ENCODE peak calls at places on chromosomes 7 and 10, in ten cellular contexts. One of them, this sample, is unnamed.

GRCh38 chr7:111517441-111518037 is 44.8 kb downstream of the IMMP2L start:
- DNase-seq in Panc1: no peak
- DNase-seq in tibial artery: no peak
- DNase-seq in cardiac fibroblast: peak; percentile 23
- DNase-seq in AG04450: no peak
- DNase-seq in uterus: no peak
- DNase-seq in PC-9: no peak
- DNase-seq in neural progenitor cell: no peak
- DNase-seq in fibroblast of the aortic adventitia: no peak
- DNase-seq in BJ: no peak
- DNase-seq in this sample: no peak

GRCh38 chr10:55852850-55853249 is 508.2 kb downstream of the ZWINT start:
- DNase-seq in Panc1: no peak
- DNase-seq in tibial artery: no peak
- DNase-seq in cardiac fibroblast: no peak
- DNase-seq in AG04450: no peak
- DNase-seq in uterus: no peak
- DNase-seq in PC-9: no peak
- DNase-seq in neural progenitor cell: no peak
- DNase-seq in fibroblast of the aortic adventitia: no peak
- DNase-seq in BJ: no peak
- DNase-seq in this sample: no peak

GRCh38 chr10:75070478-75071163 is 40.8 kb upstream of the SAMD8 start:
- DNase-seq in Panc1: no peak
- DNase-seq in tibial artery: no peak
- DNase-seq in cardiac fibroblast: no peak
- DNase-seq in AG04450: no peak
- DNase-seq in uterus: no peak
- DNase-seq in PC-9: no peak
- DNase-seq in neural progenitor cell: no peak
- DNase-seq in fibroblast of the aortic adventitia: no peak
- DNase-seq in BJ: no peak
- DNase-seq in this sample: no peak

GRCh38 chr7:6618621-6619020 is 3.2 kb downstream of the ZNF853 start:
- DNase-seq in Panc1: no peak
- DNase-seq in tibial artery: no peak
- DNase-seq in cardiac fibroblast: peak; percentile 28
- DNase-seq in AG04450: no peak
- DNase-seq in uterus: no peak
- DNase-seq in PC-9: no peak
- DNase-seq in neural progenitor cell: no peak
- DNase-seq in fibroblast of the aortic adventitia: no peak
- DNase-seq in BJ: no peak
- DNase-seq in this sample: no peak

GRCh38 chr7:20776942-20777341 is 9.7 kb downstream of the SP8 start:
- DNase-seq in Panc1: no peak
- DNase-seq in tibial artery: no peak
- DNase-seq in cardiac fibroblast: no peak
- DNase-seq in AG04450: no peak
- DNase-seq in uterus: no peak
- DNase-seq in PC-9: no peak
- DNase-seq in neural progenitor cell: peak; percentile 36
- DNase-seq in fibroblast of the aortic adventitia: no peak
- DNase-seq in BJ: no peak
- DNase-seq in this sample: no peak

GRCh38 chr10:6112893-6113292 is 24.1 kb downstream of the RBM17 start:
- DNase-seq in Panc1: no peak
- DNase-seq in tibial artery: no peak
- DNase-seq in cardiac fibroblast: no peak
- DNase-seq in AG04450: no peak
- DNase-seq in uterus: no peak
- DNase-seq in PC-9: no peak
- DNase-seq in neural progenitor cell: no peak
- DNase-seq in fibroblast of the aortic adventitia: no peak
- DNase-seq in BJ: no peak
- DNase-seq in this sample: no peak

GRCh38 chr10:112842832-112843360 is 107.2 kb upstream of the TCF7L2 start:
- DNase-seq in Panc1: no peak
- DNase-seq in tibial artery: no peak
- DNase-seq in cardiac fibroblast: peak; percentile 5
- DNase-seq in AG04450: no peak
- DNase-seq in uterus: no peak
- DNase-seq in PC-9: no peak
- DNase-seq in neural progenitor cell: peak; percentile 38
- DNase-seq in fibroblast of the aortic adventitia: no peak
- DNase-seq in BJ: no peak
- DNase-seq in this sample: no peak

GRCh38 chr7:70316745-70317144 is 718.5 kb downstream of the AUTS2 start:
- DNase-seq in Panc1: no peak
- DNase-seq in tibial artery: no peak
- DNase-seq in cardiac fibroblast: no peak
- DNase-seq in AG04450: no peak
- DNase-seq in uterus: no peak
- DNase-seq in PC-9: no peak
- DNase-seq in neural progenitor cell: no peak
- DNase-seq in fibroblast of the aortic adventitia: no peak
- DNase-seq in BJ: no peak
- DNase-seq in this sample: no peak

GRCh38 chr7:74038194-74038961 is 10.4 kb downstream of the ELN start:
- DNase-seq in Panc1: no peak
- DNase-seq in tibial artery: no peak
- DNase-seq in cardiac fibroblast: no peak
- DNase-seq in AG04450: no peak
- DNase-seq in uterus: peak; percentile 74
- DNase-seq in PC-9: no peak
- DNase-seq in neural progenitor cell: no peak
- DNase-seq in fibroblast of the aortic adventitia: peak; percentile 59
- DNase-seq in BJ: no peak
- DNase-seq in this sample: no peak

GRCh38 chr10:95650232-95650631 is 6.3 kb downstream of the ALDH18A1 start:
- DNase-seq in Panc1: no peak
- DNase-seq in tibial artery: no peak
- DNase-seq in cardiac fibroblast: no peak
- DNase-seq in AG04450: no peak
- DNase-seq in uterus: no peak
- DNase-seq in PC-9: no peak
- DNase-seq in neural progenitor cell: no peak
- DNase-seq in fibroblast of the aortic adventitia: no peak
- DNase-seq in BJ: no peak
- DNase-seq in this sample: no peak

GRCh38 chr10:4947635-4948596 is 15.3 kb upstream of the AKR1C1 start:
- DNase-seq in Panc1: no peak
- DNase-seq in tibial artery: peak; percentile 78
- DNase-seq in cardiac fibroblast: peak; percentile 99
- DNase-seq in AG04450: peak; percentile 87
- DNase-seq in uterus: peak; percentile 46
- DNase-seq in PC-9: peak; percentile 93
- DNase-seq in neural progenitor cell: no peak
- DNase-seq in fibroblast of the aortic adventitia: peak; percentile 98
- DNase-seq in BJ: peak; percentile 88
- DNase-seq in this sample: peak; percentile 36

GRCh38 chr7:76044375-76044774 is 3.4 kb downstream of the STYXL1 start:
- DNase-seq in Panc1: no peak
- DNase-seq in tibial artery: no peak
- DNase-seq in cardiac fibroblast: no peak
- DNase-seq in AG04450: no peak
- DNase-seq in uterus: no peak
- DNase-seq in PC-9: no peak
- DNase-seq in neural progenitor cell: no peak
- DNase-seq in fibroblast of the aortic adventitia: no peak
- DNase-seq in BJ: no peak
- DNase-seq in this sample: no peak

GRCh38 chr7:76047811-76048667 is at the start of the genes MDH2 and STYXL1:
- DNase-seq in Panc1: peak; percentile 79
- DNase-seq in tibial artery: peak; percentile 98
- DNase-seq in cardiac fibroblast: peak; percentile 97
- DNase-seq in AG04450: peak; percentile 83
- DNase-seq in uterus: peak; percentile 91
- DNase-seq in PC-9: peak; percentile 93
- DNase-seq in neural progenitor cell: peak; percentile 97
- DNase-seq in fibroblast of the aortic adventitia: peak; percentile 93
- DNase-seq in BJ: peak; percentile 69
- DNase-seq in this sample: peak; percentile 78

GRCh38 chr7:76048668-76048988 is 722 bp downstream of the MDH2 start:
- DNase-seq in Panc1: no peak
- DNase-seq in tibial artery: no peak
- DNase-seq in cardiac fibroblast: no peak
- DNase-seq in AG04450: no peak
- DNase-seq in uterus: no peak
- DNase-seq in PC-9: no peak
- DNase-seq in neural progenitor cell: peak; percentile 59
- DNase-seq in fibroblast of the aortic adventitia: no peak
- DNase-seq in BJ: no peak
- DNase-seq in this sample: no peak

GRCh38 chr7:76049295-76049694 is 1.4 kb downstream of the MDH2 start:
- DNase-seq in Panc1: no peak
- DNase-seq in tibial artery: no peak
- DNase-seq in cardiac fibroblast: no peak
- DNase-seq in AG04450: no peak
- DNase-seq in uterus: no peak
- DNase-seq in PC-9: no peak
- DNase-seq in neural progenitor cell: no peak
- DNase-seq in fibroblast of the aortic adventitia: no peak
- DNase-seq in BJ: no peak
- DNase-seq in this sample: no peak

GRCh38 chr7:76047305-76047810 is 442 bp downstream of the STYXL1 start:
- DNase-seq in Panc1: no peak
- DNase-seq in tibial artery: no peak
- DNase-seq in cardiac fibroblast: peak; percentile 25
- DNase-seq in AG04450: no peak
- DNase-seq in uterus: no peak
- DNase-seq in PC-9: no peak
- DNase-seq in neural progenitor cell: no peak
- DNase-seq in fibroblast of the aortic adventitia: no peak
- DNase-seq in BJ: no peak
- DNase-seq in this sample: no peak
- H3K4me3 ChIP-seq in Panc1: peak overlapping the region; percentile 99
- H3K4me3 ChIP-seq in tibial artery: peak overlapping the region; percentile 88
- H3K4me3 ChIP-seq in cardiac fibroblast: peak overlapping the region; percentile 98
- H3K4me3 ChIP-seq in AG04450: peak overlapping the region; percentile 100
- H3K4me3 ChIP-seq in uterus: peak overlapping the region; percentile 81
- H3K4me3 ChIP-seq in PC-9: peak overlapping the region; percentile 89
- H3K4me3 ChIP-seq in neural progenitor cell: peak overlapping the region; percentile 90
- H3K4me3 ChIP-seq in fibroblast of the aortic adventitia: peak overlapping the region; percentile 73
- H3K4me3 ChIP-seq in BJ: peak overlapping the region; percentile 87
- H3K4me3 ChIP-seq in this sample: peak overlapping the region; percentile 99

GRCh38 chr10:53580465-53580864 is 807.9 kb upstream of the MBL2 start:
- DNase-seq in Panc1: no peak
- DNase-seq in tibial artery: no peak
- DNase-seq in cardiac fibroblast: no peak
- DNase-seq in AG04450: no peak
- DNase-seq in uterus: no peak
- DNase-seq in PC-9: no peak
- DNase-seq in neural progenitor cell: no peak
- DNase-seq in fibroblast of the aortic adventitia: no peak
- DNase-seq in BJ: no peak
- DNase-seq in this sample: no peak
- TF ChIP-seq CTCF in Panc1: no peak
- TF ChIP-seq CTCF in tibial artery: no peak
- TF ChIP-seq CTCF in cardiac fibroblast: no peak
- TF ChIP-seq CTCF in AG04450: no peak
- TF ChIP-seq CTCF in uterus: no peak
- TF ChIP-seq CTCF in PC-9: peak; percentile 27
- TF ChIP-seq CTCF in neural progenitor cell: peak; percentile 19
- TF ChIP-seq CTCF in fibroblast of the aortic adventitia: no peak
- TF ChIP-seq CTCF in BJ: no peak
- TF ChIP-seq CTCF in this sample: no peak

GRCh38 chr7:90690159-90690858 is 94.2 kb downstream of the CDK14 start:
- DNase-seq in Panc1: no peak
- DNase-seq in tibial artery: no peak
- DNase-seq in cardiac fibroblast: no peak
- DNase-seq in AG04450: no peak
- DNase-seq in uterus: no peak
- DNase-seq in PC-9: no peak
- DNase-seq in neural progenitor cell: no peak
- DNase-seq in fibroblast of the aortic adventitia: no peak
- DNase-seq in BJ: no peak
- DNase-seq in this sample: no peak
- H3K4me3 ChIP-seq in Panc1: no peak overlapping the region
- H3K4me3 ChIP-seq in tibial artery: no peak overlapping the region
- H3K4me3 ChIP-seq in cardiac fibroblast: no peak overlapping the region
- H3K4me3 ChIP-seq in AG04450: no peak overlapping the region
- H3K4me3 ChIP-seq in uterus: no peak overlapping the region
- H3K4me3 ChIP-seq in PC-9: no peak overlapping the region
- H3K4me3 ChIP-seq in neural progenitor cell: no peak overlapping the region
- H3K4me3 ChIP-seq in fibroblast of the aortic adventitia: no peak overlapping the region
- H3K4me3 ChIP-seq in BJ: no peak overlapping the region
- H3K4me3 ChIP-seq in this sample: no peak overlapping the region

GRCh38 chr7:102323914-102324195 is 32.4 kb downstream of the SPDYE6 start:
- DNase-seq in Panc1: no peak
- DNase-seq in tibial artery: peak; percentile 33
- DNase-seq in cardiac fibroblast: no peak
- DNase-seq in AG04450: no peak
- DNase-seq in uterus: no peak
- DNase-seq in PC-9: no peak
- DNase-seq in neural progenitor cell: no peak
- DNase-seq in fibroblast of the aortic adventitia: no peak
- DNase-seq in BJ: no peak
- DNase-seq in this sample: no peak

GRCh38 chr7:102321351-102322201 is 34.7 kb downstream of the SPDYE6 start:
- DNase-seq in Panc1: no peak
- DNase-seq in tibial artery: peak; percentile 54
- DNase-seq in cardiac fibroblast: peak; percentile 12
- DNase-seq in AG04450: no peak
- DNase-seq in uterus: no peak
- DNase-seq in PC-9: no peak
- DNase-seq in neural progenitor cell: peak; percentile 83
- DNase-seq in fibroblast of the aortic adventitia: no peak
- DNase-seq in BJ: no peak
- DNase-seq in this sample: no peak

GRCh38 chr7:102320181-102320580 is 33.5 kb downstream of the SH2B2 start:
- DNase-seq in Panc1: no peak
- DNase-seq in tibial artery: no peak
- DNase-seq in cardiac fibroblast: no peak
- DNase-seq in AG04450: no peak
- DNase-seq in uterus: no peak
- DNase-seq in PC-9: no peak
- DNase-seq in neural progenitor cell: no peak
- DNase-seq in fibroblast of the aortic adventitia: no peak
- DNase-seq in BJ: no peak
- DNase-seq in this sample: no peak

GRCh38 chr7:102320601-102321350 is 34.1 kb downstream of the SH2B2 start:
- DNase-seq in Panc1: no peak
- DNase-seq in tibial artery: no peak
- DNase-seq in cardiac fibroblast: no peak
- DNase-seq in AG04450: no peak
- DNase-seq in uterus: no peak
- DNase-seq in PC-9: no peak
- DNase-seq in neural progenitor cell: no peak
- DNase-seq in fibroblast of the aortic adventitia: no peak
- DNase-seq in BJ: no peak
- DNase-seq in this sample: no peak

GRCh38 chr7:102322202-102322715 is 34.0 kb downstream of the SPDYE6 start:
- DNase-seq in Panc1: no peak
- DNase-seq in tibial artery: peak; percentile 16
- DNase-seq in cardiac fibroblast: peak; percentile 16
- DNase-seq in AG04450: no peak
- DNase-seq in uterus: no peak
- DNase-seq in PC-9: no peak
- DNase-seq in neural progenitor cell: no peak
- DNase-seq in fibroblast of the aortic adventitia: no peak
- DNase-seq in BJ: no peak
- DNase-seq in this sample: no peak
- TF ChIP-seq CTCF in Panc1: no peak
- TF ChIP-seq CTCF in tibial artery: no peak
- TF ChIP-seq CTCF in cardiac fibroblast: no peak
- TF ChIP-seq CTCF in AG04450: no peak
- TF ChIP-seq CTCF in uterus: no peak
- TF ChIP-seq CTCF in PC-9: no peak
- TF ChIP-seq CTCF in neural progenitor cell: no peak
- TF ChIP-seq CTCF in fibroblast of the aortic adventitia: no peak
- TF ChIP-seq CTCF in BJ: no peak
- TF ChIP-seq CTCF in this sample: no peak

This sample was measured in HFF-Myc.